ENCODE peak calls at places on chromosomes 7 and 10, in seven cellular contexts. B is ovary, P is testis, C is activated B cell treated with CpG ODN at 0.5 μM for 24 hours, T is body of pancreas, Q is endothelial cell, I is RWPE1. Z is an unnamed sample.

GRCh38 chr10:110032801-110033723 is 25.3 kb downstream of the ADD3 start:
- DNase-seq in I (no peak), P (peak; percentile 31), T (peak; percentile 65), B (no peak), Q (no peak), C (no peak), Z (no peak)

GRCh38 chr7:4739528-4739992 is 35.9 kb upstream of the AP5Z1 start:
- DNase-seq in Q (no peak), C (no peak), I (no peak), P (peak; percentile 77), T (peak; percentile 61), B (no peak), Z (no peak)

GRCh38 chr7:17887286-17887685 is 53.0 kb downstream of the SNX13 start:
- DNase-seq in Q (no peak), B (no peak), C (no peak), P (no peak), I (no peak), T (no peak), Z (no peak)

GRCh38 chr7:79453558-79454324 is at the start of gene MAGI2:
- DNase-seq in B (peak; percentile 94), P (peak; percentile 86), Q (peak; percentile 67), T (peak; percentile 56), I (peak; percentile 13), C (no peak), Z (peak; percentile 57)

GRCh38 chr10:127854769-127855583 is 37.8 kb downstream of the CLRN3 start:
- DNase-seq in Q (no peak), B (no peak), I (no peak), T (no peak), P (no peak), C (no peak), Z (no peak)

GRCh38 chr7:122132341-122132740 is 11.7 kb downstream of the AASS start:
- DNase-seq in I (no peak), Q (no peak), B (no peak), C (no peak), T (no peak), P (no peak), Z (no peak)

GRCh38 chr10:128047337-128047736 is 78.9 kb downstream of the MKI67 start:
- DNase-seq in T (peak; percentile 34), C (peak; percentile 61), P (peak; percentile 90), B (peak; percentile 10), I (peak; percentile 98), Q (peak; percentile 66), Z (no peak)

GRCh38 chr7:5622746-5623145 is 158.7 kb downstream of the RNF216 start:
- DNase-seq in Q (no peak), T (no peak), P (no peak), C (no peak), I (no peak), B (no peak), Z (no peak)

GRCh38 chr10:30528427-30528782 is 94.4 kb downstream of the MAP3K8 start:
- DNase-seq in P (no peak), B (no peak), T (no peak), I (no peak), Q (no peak), C (no peak), Z (no peak)

GRCh38 chr7:30596043-30596641 is 1.5 kb downstream of the GARS1 start:
- DNase-seq in T (peak; percentile 45), Q (no peak), B (no peak), C (no peak), P (no peak), I (peak; percentile 41), Z (no peak)

GRCh38 chr10:131852823-131853609 is 47.8 kb upstream of the PPP2R2D start:
- DNase-seq in P (no peak), Q (no peak), T (no peak), C (no peak), I (no peak), B (no peak), Z (no peak)

GRCh38 chr10:80964955-80965614 is 427.4 kb downstream of the SH2D4B start:
- DNase-seq in P (no peak), T (no peak), I (no peak), Q (no peak), B (no peak), C (no peak), Z (no peak)

GRCh38 chr7:131249003-131249402 is 78.7 kb upstream of the MKLN1 start:
- DNase-seq in P (no peak), I (peak; percentile 80), T (peak; percentile 20), Q (no peak), C (no peak), B (no peak), Z (no peak)

GRCh38 chr10:61941202-61941651 is 39.7 kb downstream of the ARID5B start:
- DNase-seq in I (no peak), P (no peak), Q (no peak), T (no peak), C (no peak), B (no peak), Z (no peak)

GRCh38 chr10:76297787-76298281 is 866.4 kb downstream of the LRMDA start:
- DNase-seq in I (no peak), P (no peak), T (peak; percentile 18), B (no peak), C (no peak), Q (no peak), Z (no peak)

GRCh38 chr10:119368581-119368980 is 161.2 kb downstream of the GRK5 start:
- DNase-seq in B (no peak), P (no peak), C (no peak), Q (no peak), T (no peak), I (no peak), Z (no peak)

GRCh38 chr10:119367841-119368549 is 160.6 kb downstream of the GRK5 start:
- DNase-seq in P (no peak), C (no peak), Q (peak; percentile 53), T (no peak), B (no peak), I (no peak), Z (no peak)

GRCh38 chr10:119365773-119366640 is 158.6 kb downstream of the GRK5 start:
- DNase-seq in B (no peak), Q (no peak), I (no peak), P (no peak), C (no peak), T (no peak), Z (no peak)

GRCh38 chr10:119362122-119362521 is 154.8 kb downstream of the GRK5 start:
- DNase-seq in P (no peak), I (no peak), B (no peak), T (no peak), Q (no peak), C (no peak), Z (no peak)

DNA sequence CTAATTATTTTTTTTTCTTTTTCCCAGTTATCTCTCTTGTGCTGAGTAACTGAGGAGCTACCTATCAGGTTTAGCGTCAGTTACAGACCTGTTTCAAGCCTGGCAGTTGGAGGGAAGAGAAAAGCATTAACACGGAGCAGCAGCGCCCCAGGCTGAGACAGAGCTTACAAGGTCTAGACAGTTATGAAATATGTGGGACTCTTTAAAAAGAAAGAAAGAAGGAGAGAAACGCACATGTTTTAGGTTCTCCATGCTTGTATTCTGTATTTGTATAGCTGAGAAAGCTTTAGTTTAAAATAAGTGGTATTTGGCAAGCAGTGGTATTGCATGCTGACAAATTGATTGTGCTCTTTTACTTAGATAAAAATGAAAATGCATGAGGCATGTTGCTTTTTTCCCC is 157.6 kb downstream of the GRK5 start:
- DNase-seq in P (no peak), B (no peak), T (peak; percentile 52), I (no peak), C (no peak), Q (no peak), Z (no peak)
- TF ChIP-seq CTCF in P (no peak), B (no peak), T (peak; percentile 40), I (no peak), C (no peak), Q (no peak), Z (no peak)

DNA sequence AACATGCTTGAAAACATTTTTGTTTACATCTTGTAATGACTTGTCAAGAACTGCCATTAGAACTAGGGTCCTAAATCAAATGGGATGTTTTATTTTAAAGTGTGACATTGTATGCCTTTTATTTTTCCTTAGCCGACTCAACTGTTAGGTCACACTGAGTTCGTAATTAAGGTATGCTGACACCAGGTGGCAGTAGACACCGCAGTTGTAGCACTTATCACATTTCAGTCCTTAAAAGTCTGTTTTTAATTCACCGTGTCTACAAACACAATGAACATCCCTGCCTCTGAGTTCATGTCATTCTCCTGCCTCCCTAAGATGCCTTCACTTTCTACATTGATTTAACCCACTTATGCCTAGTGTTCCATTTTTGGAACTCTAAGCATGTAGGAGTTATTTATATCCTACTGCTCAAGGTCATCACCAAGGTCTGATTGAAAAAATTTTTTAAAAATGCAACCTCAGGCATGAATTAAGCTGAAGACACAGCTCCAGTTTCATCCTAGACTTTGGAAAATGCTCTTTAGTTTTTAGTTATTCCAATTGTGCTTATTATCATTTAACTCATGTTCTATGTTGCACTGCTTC is 186.1 kb downstream of the BMPER start:
- DNase-seq in C (no peak), Q (peak; percentile 46), I (peak; percentile 37), P (peak; percentile 51), T (peak; percentile 21), B (no peak), Z (no peak)
- TF ChIP-seq CTCF in C (no peak), Q (peak; percentile 78), I (peak; percentile 26), P (peak; percentile 33), T (peak; percentile 27), B (no peak), Z (no peak)

GRCh38 chr10:94546616-94547175 is 1.1 kb downstream of the HELLS start:
- DNase-seq in Q (no peak), C (no peak), I (peak; percentile 24), B (no peak), T (no peak), P (no peak), Z (no peak)

GRCh38 chr10:94549221-94549620 is 3.6 kb downstream of the HELLS start:
- DNase-seq in T (no peak), I (no peak), P (no peak), B (no peak), Q (no peak), C (no peak), Z (no peak)

GRCh38 chr10:94546058-94546595 is 539 bp downstream of the HELLS start:
- DNase-seq in T (no peak), Q (peak; percentile 22), C (no peak), I (peak; percentile 38), B (no peak), P (peak; percentile 33), Z (no peak)

GRCh38 chr10:94545277-94546057 is at the start of gene HELLS:
- DNase-seq in T (peak; percentile 90), C (peak; percentile 60), B (peak; percentile 84), I (peak; percentile 97), P (peak; percentile 88), Q (peak; percentile 81), Z (peak; percentile 43)
- TF ChIP-seq CTCF in T (peak; percentile 20), C (no peak), B (no peak), I (no peak), P (no peak), Q (no peak), Z (no peak)

DNA sequence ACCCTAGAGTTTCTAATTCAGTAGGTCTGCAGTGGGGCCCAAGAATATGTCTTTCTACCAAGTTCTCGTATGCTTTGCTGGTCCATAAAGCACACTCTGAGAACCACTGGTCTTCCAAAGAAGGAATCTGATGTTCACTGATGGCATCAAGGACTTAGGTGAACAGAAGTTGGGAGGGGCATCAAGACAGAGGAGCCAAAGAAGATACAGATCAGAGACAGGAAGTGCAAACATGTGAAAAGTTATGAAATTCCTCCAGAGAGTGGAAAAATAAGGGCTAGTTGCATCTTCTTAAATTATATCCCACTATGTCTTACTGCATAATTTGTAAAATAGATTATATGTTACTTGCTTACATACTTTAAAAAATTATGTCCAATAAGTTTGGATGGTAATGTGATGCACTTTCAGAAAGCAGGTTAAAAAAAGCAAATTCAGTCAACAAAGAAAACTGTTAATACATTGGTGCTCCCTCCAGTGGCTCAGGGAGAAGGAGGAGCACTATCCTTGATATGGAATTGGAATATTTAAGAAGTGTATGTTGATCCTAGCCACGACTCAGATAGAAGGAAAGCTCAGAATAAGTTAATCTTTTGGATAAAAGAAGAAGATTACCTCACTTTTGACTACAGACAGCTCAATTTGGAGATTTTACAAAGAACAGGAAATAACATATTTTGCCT is 35.8 kb downstream of the CREB3L2 start:
- DNase-seq in C (no peak), I (no peak), Q (no peak), T (no peak), P (no peak), B (no peak), Z (no peak)
- TF ChIP-seq CTCF in C (no peak), I (no peak), Q (no peak), T (no peak), P (no peak), B (no peak), Z (no peak)

Z was measured in omental fat pad.